ENCODE peak calls at places on chromosome 3, in eight cellular contexts. V is GM12892; K is EL; I is COR-L47; G is stimulated activated naive CD8-positive, alpha-beta T cell treated with anti-CD3 and anti-CD28 coated beads, Interleukin-15, Interleukin-2, amounts not matched to agents 100 U/mL and 50 U/mL, for 24 hours; J is hippocampal formation; U is activated CD4-positive, alpha-beta T cell treated with anti-CD3 and anti-CD28 coated beads for 48 hours; N is Panc1. M is an unnamed sample.

GRCh38 chr3:44026224-44026865 is 215.3 kb upstream of the TOPAZ1 start:
- DNase-seq in V (no peak), K (no peak), I (no peak), G (no peak), J (no peak), U (no peak), N (no peak), M (peak; percentile 39)

GRCh38 chr3:133464573-133464972 is 64.7 kb downstream of the BFSP2 start:
- DNase-seq in V (no peak), K (peak; percentile 44), I (peak; percentile 81), G (no peak), J (no peak), U (no peak), N (no peak), M (peak; percentile 60)

GRCh38 chr3:48926425-48927392 is 8.1 kb downstream of the ARIH2 start:
- DNase-seq in V (no peak), K (peak; percentile 22), I (no peak), G (no peak), J (no peak), U (peak; percentile 43), N (no peak), M (peak; percentile 24)

GRCh38 chr3:41900265-41900664 is 61.6 kb downstream of the ULK4 start:
- DNase-seq in V (no peak), K (peak; percentile 38), I (no peak), G (no peak), J (no peak), U (no peak), N (no peak), M (peak; percentile 85)

GRCh38 chr3:186940965-186941364 is 10.6 kb downstream of the ST6GAL1 start:
- DNase-seq in V (no peak), K (no peak), I (no peak), G (no peak), J (no peak), U (no peak), N (no peak), M (no peak)

GRCh38 chr3:184546252-184546651 is 15.3 kb upstream of the EPHB3 start:
- DNase-seq in V (no peak), K (no peak), I (no peak), G (no peak), J (peak; percentile 33), U (no peak), N (no peak), M (no peak)

GRCh38 chr3:20458994-20459736 is 273.2 kb upstream of the SGO1 start:
- DNase-seq in V (no peak), K (no peak), I (no peak), G (no peak), J (no peak), U (no peak), N (no peak), M (no peak)

GRCh38 chr3:126621627-126622345 is 33.1 kb downstream of the TXNRD3 start:
- DNase-seq in V (no peak), K (peak; percentile 84), I (no peak), G (no peak), J (no peak), U (no peak), N (no peak), M (peak; percentile 80)

GRCh38 chr3:186281172-186281571 is 80.9 kb downstream of the DGKG start:
- DNase-seq in V (no peak), K (peak; percentile 83), I (no peak), G (no peak), J (no peak), U (no peak), N (no peak), M (peak; percentile 95)